ENCODE peak calls at places on chromosomes 12 and 14, in four cellular contexts. O is left ventricle myocardium inferior, R is right lobe of liver, U is mammary epithelial cell. V is an unnamed sample.

GRCh38 chr12:10220398-10221077 is 7.9 kb downstream of the GABARAPL1 start:
- DNase-seq in O (peak; percentile 75), R (peak; percentile 87), U (peak; percentile 55), V (peak; percentile 67)

GRCh38 chr12:128168273-128168672 is 98.7 kb upstream of the TMEM132C start:
- DNase-seq in O (no peak), R (no peak), U (no peak), V (no peak)

GRCh38 chr12:2924019-2924418 is 33.3 kb downstream of the TULP3 start:
- DNase-seq in O (no peak), R (no peak), U (peak; percentile 12), V (no peak)

GRCh38 chr12:132145334-132145733 is 1.1 kb downstream of the NOC4L start:
- DNase-seq in O (no peak), R (peak; percentile 43), U (no peak), V (no peak)

GRCh38 chr12:21607701-21608100 is 3.1 kb upstream of the GYS2 start:
- DNase-seq in O (no peak), R (no peak), U (no peak), V (peak; percentile 67)

GRCh38 chr12:107238276-107238675 is 144.9 kb upstream of the CRY1 start:
- DNase-seq in O (no peak), R (no peak), U (peak; percentile 23), V (no peak)

GRCh38 chr12:116971222-116971621 is 60.5 kb downstream of the FBXW8 start:
- DNase-seq in O (no peak), R (no peak), U (no peak), V (no peak)

GRCh38 chr14:93410021-93410420 is 20.7 kb upstream of the UNC79 start:
- DNase-seq in O (no peak), R (no peak), U (no peak), V (no peak)

GRCh38 chr12:121577443-121578180 is 3.2 kb downstream of the KDM2B start:
- DNase-seq in O (no peak), R (no peak), U (no peak), V (no peak)

GRCh38 chr12:19482551-19483109 is 43.3 kb downstream of the AEBP2 start:
- DNase-seq in O (no peak), R (peak; percentile 49), U (no peak), V (no peak)

GRCh38 chr14:103517626-103518415 is 4.8 kb downstream of the CKB start:
- DNase-seq in O (no peak), R (no peak), U (no peak), V (peak; percentile 25)

GRCh38 chr12:118136559-118137003 is 657 bp downstream of the PEBP1 start:
- DNase-seq in O (peak; percentile 46), R (peak; percentile 92), U (peak; percentile 45), V (peak; percentile 78)

GRCh38 chr12:29164477-29165163 is 15.5 kb downstream of the FAR2 start:
- DNase-seq in O (no peak), R (no peak), U (peak; percentile 47), V (peak; percentile 73)

GRCh38 chr12:11545438-11546330 is 103.8 kb upstream of the ETV6 start:
- DNase-seq in O (no peak), R (no peak), U (no peak), V (no peak)

GRCh38 chr14:80356413-80356812 is 145.1 kb upstream of the DIO2 start:
- DNase-seq in O (no peak), R (no peak), U (no peak), V (peak; percentile 48)

GRCh38 chr12:119594399-119594730 is 791 bp downstream of the TMEM233 start:
- DNase-seq in O (no peak), R (no peak), U (no peak), V (no peak)

GRCh38 chr12:2937500-2937899 is 21.7 kb upstream of the TEAD4 start:
- DNase-seq in O (no peak), R (no peak), U (no peak), V (no peak)

GRCh38 chr12:12533238-12533829 is 29.3 kb downstream of the DUSP16 start:
- DNase-seq in O (peak; percentile 34), R (no peak), U (peak; percentile 41), V (peak; percentile 30)

GRCh38 chr14:35277179-35277578 is 15.0 kb upstream of the PSMA6 start:
- DNase-seq in O (no peak), R (no peak), U (peak; percentile 19), V (no peak)

GRCh38 chr14:94110552-94111181 is at the start of gene IFI27:
- DNase-seq in O (peak; percentile 41), R (no peak), U (no peak), V (no peak)

GRCh38 chr14:61102549-61103466 is 121.8 kb downstream of the SLC38A6 start:
- DNase-seq in O (no peak), R (peak; percentile 79), U (no peak), V (no peak)

GRCh38 chr14:27727371-27727770 is 1039.2 kb upstream of the FOXG1 start:
- DNase-seq in O (no peak), R (no peak), U (no peak), V (no peak)

GRCh38 chr14:102020058-102020971 is 55.9 kb downstream of the DYNC1H1 start:
- DNase-seq in O (no peak), R (no peak), U (peak; percentile 89), V (peak; percentile 61)

GRCh38 chr12:99824900-99825562 is 159.7 kb downstream of the ANKS1B start:
- DNase-seq in O (no peak), R (no peak), U (no peak), V (peak; percentile 34)

GRCh38 chr12:114697741-114698565 is 14.0 kb upstream of the TBX3 start:
- DNase-seq in O (no peak), R (no peak), U (no peak), V (peak; percentile 44)
- H3K27me3 ChIP-seq in O (peaks cover 100% of the 10 kb centered on the region), R (no peaks in the 10 kb centered on the region), U (peaks cover 6% of the 10 kb centered on the region), V (peaks cover 71% of the 10 kb centered on the region)

DNA sequence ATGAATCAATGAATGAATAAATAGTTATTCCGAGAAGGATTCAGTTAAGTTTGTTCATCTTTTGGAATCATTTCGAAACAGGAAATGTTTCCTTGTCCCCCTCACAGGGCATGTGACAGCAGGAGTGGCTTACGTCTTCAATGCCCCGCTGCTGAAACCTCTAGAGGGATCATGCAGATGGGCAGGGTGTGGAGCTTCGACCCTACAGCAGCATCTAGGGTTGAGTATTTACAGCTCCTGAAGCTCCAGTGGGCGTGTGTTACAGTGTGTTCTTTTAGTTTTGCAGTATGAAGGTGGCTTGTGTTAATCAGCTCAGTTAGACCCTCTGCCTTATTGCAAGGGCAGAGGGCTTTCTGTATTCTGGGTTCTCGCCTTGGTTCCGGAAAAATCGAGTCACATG is 2.6 kb downstream of the NAV3 start:
- DNase-seq in O (no peak), R (no peak), U (no peak), V (no peak)
- H3K27me3 ChIP-seq in O (no peaks in the 10 kb centered on the region), R (no peaks in the 10 kb centered on the region), U (no peaks in the 10 kb centered on the region), V (no peaks in the 10 kb centered on the region)

DNA sequence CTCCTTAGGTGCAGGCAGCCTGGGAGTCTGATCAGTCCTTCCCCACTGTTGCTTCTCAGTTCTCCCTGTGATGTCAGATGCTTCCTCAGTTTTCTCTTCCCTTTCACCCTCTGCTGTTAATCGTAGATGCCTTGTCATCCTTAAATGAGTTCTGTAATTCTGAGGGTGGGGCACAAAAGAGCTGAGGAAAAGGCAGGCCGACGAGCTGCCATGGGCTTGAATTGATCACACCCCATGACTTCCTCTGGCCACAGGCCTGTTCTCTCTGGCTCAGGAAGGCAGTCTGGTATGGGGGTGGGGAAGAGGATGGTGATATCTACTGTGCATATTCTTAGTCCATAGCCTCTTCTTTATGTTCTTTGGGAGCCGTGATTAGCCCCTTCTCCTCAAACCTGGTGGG is 5.2 kb upstream of the AP1G2 start:
- DNase-seq in O (no peak), R (no peak), U (no peak), V (no peak)
- H3K27me3 ChIP-seq in O (peaks cover 67% of the 10 kb centered on the region), R (no peaks in the 10 kb centered on the region), U (peaks cover 26% of the 10 kb centered on the region), V (peaks cover 33% of the 10 kb centered on the region)

DNA sequence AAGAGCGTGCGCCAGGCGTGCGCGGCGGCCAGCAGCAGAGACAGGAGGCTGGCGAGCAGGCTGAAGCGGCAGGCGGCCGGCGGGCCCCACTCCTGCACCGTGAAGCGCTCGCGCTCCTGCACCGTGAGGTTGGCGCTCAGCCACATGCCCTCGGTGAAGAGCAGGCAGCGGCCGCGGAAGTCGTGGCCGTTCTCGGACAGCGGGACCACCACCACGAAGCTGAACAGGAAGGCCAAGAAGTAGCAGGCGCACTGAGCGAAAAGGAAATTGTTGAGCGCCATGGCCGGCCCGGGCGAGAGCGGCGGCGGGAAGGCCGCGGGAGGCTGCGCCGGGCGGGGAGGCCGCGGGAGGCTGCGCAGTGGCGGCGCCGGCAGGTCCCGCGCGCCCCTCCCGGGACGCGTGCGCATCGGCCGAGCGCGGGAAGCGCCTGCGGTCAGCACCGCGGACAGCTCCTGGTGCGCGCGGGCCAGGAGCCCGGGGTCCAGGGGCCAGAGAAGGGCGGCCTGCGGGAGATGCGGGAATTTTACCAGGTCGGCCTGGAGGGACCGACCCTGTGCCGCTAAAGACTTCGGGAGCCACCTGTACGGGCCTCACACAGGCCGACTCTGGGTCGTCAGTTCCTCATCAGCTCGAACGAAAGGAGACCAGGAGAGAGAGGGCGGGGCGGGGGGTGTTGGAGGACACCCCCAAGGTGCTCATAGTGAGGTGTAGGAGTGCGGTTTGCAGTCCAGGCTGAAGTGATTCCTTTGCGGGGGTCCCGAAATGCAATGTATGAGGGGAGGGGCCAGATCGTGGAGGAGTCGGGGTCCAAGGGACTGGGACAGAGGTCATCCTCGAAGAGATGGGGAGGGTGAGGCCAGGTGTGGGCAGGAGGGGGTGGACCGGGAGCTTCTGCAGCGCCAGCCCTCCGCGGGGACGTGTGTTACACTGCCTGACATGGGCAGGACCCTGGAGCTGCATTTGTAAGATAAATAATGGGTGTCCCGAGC is at the start of gene TMEM179:
- DNase-seq in O (no peak), R (no peak), U (peak; percentile 12), V (peak; percentile 39)
- H3K27me3 ChIP-seq in O (peaks cover 95% of the 10 kb centered on the region), R (no peaks in the 10 kb centered on the region), U (peaks cover 13% of the 10 kb centered on the region), V (peaks cover 60% of the 10 kb centered on the region)

GRCh38 chr14:105077649-105077995 is 12.4 kb upstream of the GPR132 start:
- DNase-seq in O (no peak), R (peak; percentile 41), U (no peak), V (no peak)

GRCh38 chr14:105078294-105078693 is 13.1 kb upstream of the GPR132 start:
- DNase-seq in O (no peak), R (no peak), U (no peak), V (no peak)

GRCh38 chr14:105082703-105083102 is 17.5 kb upstream of the GPR132 start:
- DNase-seq in O (no peak), R (no peak), U (no peak), V (no peak)

GRCh38 chr14:105076805-105077648 is 11.8 kb upstream of the GPR132 start:
- DNase-seq in O (no peak), R (peak; percentile 40), U (no peak), V (no peak)

DNA sequence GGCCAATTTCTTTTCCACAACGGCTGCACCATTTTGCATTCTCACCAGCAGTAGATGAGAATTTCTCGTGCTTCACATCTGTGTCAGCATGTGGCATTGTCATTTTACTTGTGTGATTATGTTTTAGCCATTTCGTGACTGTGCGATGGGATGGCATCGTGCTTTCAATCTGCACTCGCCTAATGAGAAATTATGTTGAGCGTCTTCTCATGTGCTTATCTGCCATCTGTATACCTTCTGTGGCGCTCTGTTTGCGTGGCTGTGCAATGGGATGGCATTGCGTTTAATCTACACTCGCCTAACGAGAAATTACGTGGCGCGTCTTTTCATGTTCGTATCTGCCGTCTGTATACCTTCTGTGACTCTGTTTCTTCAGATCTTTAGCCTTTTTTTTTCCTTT is 14.9 kb upstream of the GPR132 start:
- DNase-seq in O (no peak), R (no peak), U (no peak), V (no peak)
- H3K27me3 ChIP-seq in O (peaks cover 22% of the 10 kb centered on the region), R (no peaks in the 10 kb centered on the region), U (no peaks in the 10 kb centered on the region), V (peaks cover 31% of the 10 kb centered on the region)

GRCh38 chr14:28762949-28763313 is 3.7 kb upstream of the FOXG1 start:
- DNase-seq in O (no peak), R (no peak), U (no peak), V (no peak)
- H3K27me3 ChIP-seq in O (peaks cover 96% of the 10 kb centered on the region), R (peaks cover 21% of the 10 kb centered on the region), U (peaks cover 77% of the 10 kb centered on the region), V (peaks cover 83% of the 10 kb centered on the region)